ENCODE peak calls at places on chromosomes 13 and 19, in nine cellular contexts. Q is stomach, T is heart left ventricle, A is fibroblast of lung, Y is neural progenitor cell, I is PC-9, R is transverse colon, K is tibial artery, C is heart right ventricle. V is an unnamed sample.
A peak's percentile ranks its signal among the peaks of the same experiment; 100 is the strongest.

GRCh38 chr19:31674503-31675186 is 325.4 kb upstream of the TSHZ3 start:
- DNase-seq in K (no peak), Q (no peak), Y (no peak), I (no peak), C (no peak), R (no peak), T (no peak), A (peak; percentile 58), V (no peak)

GRCh38 chr19:22620401-22620800 is 13.7 kb upstream of the ZNF492 start:
- DNase-seq in T (no peak), R (no peak), I (no peak), Q (no peak), A (no peak), K (no peak), Y (no peak), C (no peak), V (no peak)

GRCh38 chr13:40172149-40172591 is 494.3 kb downstream of the FOXO1 start:
- DNase-seq in R (no peak), I (no peak), T (no peak), A (no peak), Y (no peak), C (no peak), Q (no peak), K (no peak), V (no peak)

GRCh38 chr13:75365724-75366173 is 116.2 kb downstream of the TBC1D4 start:
- DNase-seq in T (no peak), K (no peak), R (no peak), C (no peak), A (peak; percentile 52), I (peak; percentile 78), Q (no peak), Y (no peak), V (no peak)

GRCh38 chr13:46369506-46370268 is 17.4 kb downstream of the RUBCNL start:
- DNase-seq in Y (no peak), R (no peak), I (no peak), Q (no peak), K (peak; percentile 43), T (no peak), A (peak; percentile 95), C (no peak), V (no peak)

GRCh38 chr13:44156294-44156658 is 217.3 kb upstream of the SERP2 start:
- DNase-seq in K (no peak), A (no peak), C (no peak), Q (no peak), Y (no peak), T (no peak), R (no peak), I (no peak), V (no peak)

GRCh38 chr13:41973247-41973741 is 12.4 kb upstream of the VWA8 start:
- DNase-seq in T (peak; percentile 31), Q (no peak), A (no peak), C (no peak), Y (peak; percentile 44), R (no peak), I (no peak), K (no peak), V (no peak)

GRCh38 chr13:31045621-31046081 is 113.2 kb downstream of the TEX26 start:
- DNase-seq in K (peak; percentile 53), Y (no peak), A (peak; percentile 93), R (peak; percentile 83), T (no peak), I (peak; percentile 95), Q (peak; percentile 69), C (no peak), V (peak; percentile 70)

GRCh38 chr19:8079988-8080387 is 27.4 kb downstream of the CCL25 start:
- DNase-seq in A (no peak), I (no peak), R (no peak), Y (no peak), K (no peak), C (no peak), Q (no peak), T (no peak), V (no peak)

GRCh38 chr13:72839831-72840426 is 58.0 kb downstream of the PIBF1 start:
- DNase-seq in Y (peak; percentile 63), Q (peak; percentile 72), C (no peak), R (peak; percentile 79), K (no peak), T (no peak), I (peak; percentile 39), A (peak; percentile 42), V (no peak)

GRCh38 chr13:31207630-31208549 is 8.1 kb downstream of the B3GLCT start:
- DNase-seq in C (peak; percentile 55), I (no peak), A (peak; percentile 58), Y (peak; percentile 25), K (no peak), T (peak; percentile 73), R (no peak), Q (no peak), V (peak; percentile 82)

GRCh38 chr19:38224014-38224862 is at the start of gene DPF1:
- DNase-seq in Y (peak; percentile 93), I (peak; percentile 65), T (peak; percentile 62), R (peak; percentile 24), Q (peak; percentile 34), A (peak; percentile 52), C (peak; percentile 50), K (no peak), V (no peak)

GRCh38 chr13:110965038-110965754 is 50.3 kb upstream of the ANKRD10 start:
- DNase-seq in C (no peak), A (peak; percentile 60), R (no peak), T (no peak), I (peak; percentile 94), K (no peak), Q (no peak), Y (no peak), V (no peak)

GRCh38 chr19:1199531-1199930 is 6.0 kb upstream of the STK11 start:
- DNase-seq in C (no peak), T (no peak), K (no peak), I (no peak), A (no peak), Q (no peak), R (no peak), Y (no peak), V (no peak)

GRCh38 chr13:27171244-27171829 is at the start of gene USP12:
- DNase-seq in R (peak; percentile 32), C (peak; percentile 43), Y (no peak), T (peak; percentile 42), A (peak; percentile 16), I (no peak), Q (no peak), K (no peak), V (no peak)

GRCh38 chr13:43815204-43815603 is 28.4 kb upstream of the ENOX1 start:
- DNase-seq in K (no peak), T (no peak), C (no peak), R (no peak), Q (no peak), A (peak; percentile 51), Y (no peak), I (no peak), V (no peak)

GRCh38 chr13:110925023-110925608 is 10.2 kb upstream of the ANKRD10 start:
- DNase-seq in K (no peak), Q (no peak), A (no peak), I (no peak), C (no peak), Y (peak; percentile 55), T (no peak), R (no peak), V (no peak)

GRCh38 chr19:50537769-50538230 is 24.1 kb upstream of the ASPDH start:
- DNase-seq in R (peak; percentile 76), Y (peak; percentile 94), K (peak; percentile 47), T (peak; percentile 86), A (peak; percentile 67), Q (peak; percentile 72), C (peak; percentile 83), I (peak; percentile 66), V (no peak)

GRCh38 chr19:43802216-43802951 is at the start of gene LYPD5:
- DNase-seq in I (no peak), R (no peak), Y (no peak), K (no peak), A (no peak), Q (no peak), T (no peak), C (no peak), V (no peak)

GRCh38 chr19:29479941-29480340 is 45.9 kb upstream of the VSTM2B start:
- DNase-seq in I (no peak), R (no peak), K (no peak), A (no peak), C (no peak), Q (no peak), Y (no peak), T (no peak), V (peak; percentile 35)
- H3K27ac ChIP-seq in I (no peak overlapping the region), R (no peak overlapping the region), K (no peak overlapping the region), A (no peak overlapping the region), C (no peak overlapping the region), Q (no peak overlapping the region), Y (no peak overlapping the region), T (no peak overlapping the region), V (no peak overlapping the region)

GRCh38 chr13:51727634-51728274 is 76.2 kb downstream of the DHRS12 start:
- DNase-seq in A (no peak), K (no peak), Q (no peak), I (no peak), T (no peak), C (no peak), R (no peak), Y (no peak), V (no peak)

GRCh38 chr13:51728275-51728673 is 75.7 kb downstream of the DHRS12 start:
- DNase-seq in A (no peak), R (no peak), Q (no peak), T (no peak), C (no peak), K (no peak), I (no peak), Y (no peak), V (no peak)

GRCh38 chr13:51730927-51731326 is 73.0 kb downstream of the DHRS12 start:
- DNase-seq in C (no peak), A (no peak), Y (no peak), I (no peak), R (no peak), T (no peak), K (no peak), Q (no peak), V (no peak)

GRCh38 chr13:51729853-51730553 is 74.0 kb downstream of the DHRS12 start:
- DNase-seq in A (peak; percentile 87), Q (no peak), T (peak; percentile 36), K (peak; percentile 76), C (no peak), R (peak; percentile 19), I (no peak), Y (no peak), V (peak; percentile 86)

GRCh38 chr13:51728972-51729371 is 75.0 kb downstream of the DHRS12 start:
- DNase-seq in T (no peak), Y (no peak), K (no peak), R (no peak), C (no peak), A (peak; percentile 82), I (no peak), Q (no peak), V (no peak)
- H3K4me1 ChIP-seq in T (no peaks in the 10 kb centered on the region), Y (no peaks in the 10 kb centered on the region), K (peaks cover 75% of the 10 kb centered on the region), R (peaks cover 13% of the 10 kb centered on the region), C (peaks cover 52% of the 10 kb centered on the region), A (peaks cover 27% of the 10 kb centered on the region), I (peaks cover 13% of the 10 kb centered on the region), Q (peaks cover 53% of the 10 kb centered on the region), V (peaks cover 33% of the 10 kb centered on the region)

GRCh38 chr19:17334414-17335409 is at the start of gene ANO8:
- DNase-seq in Y (peak; percentile 98), I (peak; percentile 92), T (peak; percentile 97), A (peak; percentile 99), C (peak; percentile 97), R (peak; percentile 96), Q (peak; percentile 94), K (peak; percentile 95), V (peak; percentile 96)
- H3K27ac ChIP-seq in Y (no peak within 1 kb of the TSS), I (no peak within 1 kb of the TSS), T (peak within 1 kb of the TSS; percentile 71), A (peak within 1 kb of the TSS; percentile 45), C (peak within 1 kb of the TSS; percentile 83), R (peak within 1 kb of the TSS; percentile 80), Q (peak within 1 kb of the TSS; percentile 82), K (peak within 1 kb of the TSS; percentile 88), V (peak within 1 kb of the TSS; percentile 70)

GRCh38 chr19:4684312-4685095 is 14.4 kb upstream of the MYDGF start:
- DNase-seq in A (no peak), T (no peak), C (no peak), Y (no peak), I (no peak), K (no peak), R (no peak), Q (no peak), V (no peak)
- H3K4me1 ChIP-seq in A (no peaks in the 10 kb centered on the region), T (no peaks in the 10 kb centered on the region), C (no peaks in the 10 kb centered on the region), Y (no peaks in the 10 kb centered on the region), I (no peaks in the 10 kb centered on the region), K (no peaks in the 10 kb centered on the region), R (no peaks in the 10 kb centered on the region), Q (no peaks in the 10 kb centered on the region), V (peaks cover 2% of the 10 kb centered on the region)